ENCODE peak calls at places on chromosomes 5 and 9, in five cellular contexts. One of them, this sample, is unnamed.

GRCh38 chr9:89606049-89606481 is 1.3 kb downstream of the GADD45G start:
- DNase-seq in skeletal muscle cell: no peak
- DNase-seq in tibial artery: peak; percentile 84
- DNase-seq in choroid plexus epithelial cell: peak; percentile 74
- DNase-seq in iPS DF 6.9: no peak
- DNase-seq in this sample: peak; percentile 93

GRCh38 chr5:93381057-93381456 is 200.0 kb downstream of the NR2F1-AS1 start:
- DNase-seq in choroid plexus epithelial cell: peak; percentile 50
- DNase-seq in tibial artery: no peak
- DNase-seq in skeletal muscle cell: peak; percentile 7
- DNase-seq in iPS DF 6.9: no peak
- DNase-seq in this sample: peak; percentile 37

GRCh38 chr9:34375901-34376595 is 650 bp downstream of the MYORG start:
- DNase-seq in skeletal muscle cell: no peak
- DNase-seq in choroid plexus epithelial cell: peak; percentile 12
- DNase-seq in tibial artery: peak; percentile 35
- DNase-seq in iPS DF 6.9: peak; percentile 25
- DNase-seq in this sample: peak; percentile 22

GRCh38 chr9:110996436-110997224 is 41.6 kb downstream of the LPAR1 start:
- DNase-seq in tibial artery: peak; percentile 72
- DNase-seq in choroid plexus epithelial cell: peak; percentile 94
- DNase-seq in iPS DF 6.9: no peak
- DNase-seq in skeletal muscle cell: peak; percentile 75
- DNase-seq in this sample: peak; percentile 77

GRCh38 chr9:90659626-90660364 is 17.2 kb upstream of the DIRAS2 start:
- DNase-seq in tibial artery: no peak
- DNase-seq in skeletal muscle cell: peak; percentile 54
- DNase-seq in choroid plexus epithelial cell: peak; percentile 49
- DNase-seq in iPS DF 6.9: no peak
- DNase-seq in this sample: peak; percentile 36

GRCh38 chr5:58497956-58498942 is 7.0 kb downstream of the GAPT start:
- DNase-seq in tibial artery: peak; percentile 24
- DNase-seq in iPS DF 6.9: no peak
- DNase-seq in skeletal muscle cell: peak; percentile 5
- DNase-seq in choroid plexus epithelial cell: peak; percentile 64
- DNase-seq in this sample: peak; percentile 47

GRCh38 chr5:151467576-151467975 is 20.2 kb downstream of the SLC36A1 start:
- DNase-seq in tibial artery: no peak
- DNase-seq in choroid plexus epithelial cell: no peak
- DNase-seq in iPS DF 6.9: no peak
- DNase-seq in skeletal muscle cell: no peak
- DNase-seq in this sample: no peak

GRCh38 chr9:114163517-114163924 is 8.2 kb downstream of the COL27A1 start:
- DNase-seq in choroid plexus epithelial cell: peak; percentile 64
- DNase-seq in skeletal muscle cell: no peak
- DNase-seq in iPS DF 6.9: no peak
- DNase-seq in tibial artery: peak; percentile 56
- DNase-seq in this sample: peak; percentile 72

GRCh38 chr9:109320338-109320733 is 523 bp downstream of the EPB41L4B start:
- DNase-seq in iPS DF 6.9: no peak
- DNase-seq in tibial artery: no peak
- DNase-seq in skeletal muscle cell: no peak
- DNase-seq in choroid plexus epithelial cell: no peak
- DNase-seq in this sample: peak; percentile 54

GRCh38 chr9:4678679-4679267 is 596 bp upstream of the CDC37L1 start:
- DNase-seq in choroid plexus epithelial cell: peak; percentile 57
- DNase-seq in tibial artery: no peak
- DNase-seq in iPS DF 6.9: no peak
- DNase-seq in skeletal muscle cell: no peak
- DNase-seq in this sample: peak; percentile 59

GRCh38 chr5:135737701-135738563 is 96.5 kb upstream of the SLC25A48 start:
- DNase-seq in tibial artery: no peak
- DNase-seq in skeletal muscle cell: no peak
- DNase-seq in choroid plexus epithelial cell: no peak
- DNase-seq in iPS DF 6.9: no peak
- DNase-seq in this sample: no peak

GRCh38 chr9:132670359-132670815 is at the start of gene GTF3C4:
- DNase-seq in skeletal muscle cell: no peak
- DNase-seq in iPS DF 6.9: no peak
- DNase-seq in choroid plexus epithelial cell: peak; percentile 79
- DNase-seq in tibial artery: peak; percentile 85
- DNase-seq in this sample: peak; percentile 90

GRCh38 chr5:90201923-90202322 is 207.6 kb downstream of the CETN3 start:
- DNase-seq in tibial artery: no peak
- DNase-seq in choroid plexus epithelial cell: peak; percentile 92
- DNase-seq in iPS DF 6.9: no peak
- DNase-seq in skeletal muscle cell: peak; percentile 8
- DNase-seq in this sample: peak; percentile 20

GRCh38 chr9:2019723-2020122 is 4.6 kb downstream of the SMARCA2 start:
- DNase-seq in skeletal muscle cell: no peak
- DNase-seq in tibial artery: no peak
- DNase-seq in choroid plexus epithelial cell: no peak
- DNase-seq in iPS DF 6.9: no peak
- DNase-seq in this sample: no peak

GRCh38 chr5:97019435-97020117 is 83.7 kb downstream of the LNPEP start:
- DNase-seq in iPS DF 6.9: no peak
- DNase-seq in tibial artery: no peak
- DNase-seq in skeletal muscle cell: no peak
- DNase-seq in choroid plexus epithelial cell: peak; percentile 62
- DNase-seq in this sample: peak; percentile 28

GRCh38 chr5:149265559-149265958 is 6.1 kb upstream of the AFAP1L1 start:
- DNase-seq in choroid plexus epithelial cell: peak; percentile 78
- DNase-seq in iPS DF 6.9: no peak
- DNase-seq in tibial artery: no peak
- DNase-seq in skeletal muscle cell: no peak
- DNase-seq in this sample: peak; percentile 86

GRCh38 chr5:59125961-59126360 is 543.1 kb downstream of the RAB3C start:
- DNase-seq in iPS DF 6.9: no peak
- DNase-seq in skeletal muscle cell: no peak
- DNase-seq in tibial artery: no peak
- DNase-seq in choroid plexus epithelial cell: peak; percentile 26
- DNase-seq in this sample: peak; percentile 20

GRCh38 chr5:35136386-35136785 is 88.6 kb upstream of the AGXT2 start:
- DNase-seq in tibial artery: no peak
- DNase-seq in choroid plexus epithelial cell: peak; percentile 79
- DNase-seq in skeletal muscle cell: peak; percentile 89
- DNase-seq in iPS DF 6.9: no peak
- DNase-seq in this sample: peak; percentile 100

GRCh38 chr9:72460342-72461312 is 60.8 kb upstream of the TMC1 start:
- DNase-seq in iPS DF 6.9: no peak
- DNase-seq in tibial artery: no peak
- DNase-seq in skeletal muscle cell: no peak
- DNase-seq in choroid plexus epithelial cell: no peak
- DNase-seq in this sample: no peak

GRCh38 chr9:76370656-76371055 is 23.6 kb downstream of the RFK start:
- DNase-seq in skeletal muscle cell: no peak
- DNase-seq in tibial artery: no peak
- DNase-seq in iPS DF 6.9: no peak
- DNase-seq in choroid plexus epithelial cell: no peak
- DNase-seq in this sample: no peak

GRCh38 chr5:156477196-156477595 is 150.2 kb downstream of the SGCD start:
- DNase-seq in choroid plexus epithelial cell: peak; percentile 30
- DNase-seq in skeletal muscle cell: no peak
- DNase-seq in tibial artery: no peak
- DNase-seq in iPS DF 6.9: no peak
- DNase-seq in this sample: peak; percentile 46

GRCh38 chr9:127976498-127976897 is 4.3 kb downstream of the EEIG1 start:
- DNase-seq in iPS DF 6.9: no peak
- DNase-seq in skeletal muscle cell: no peak
- DNase-seq in choroid plexus epithelial cell: no peak
- DNase-seq in tibial artery: no peak
- DNase-seq in this sample: no peak
- H3K4me3 ChIP-seq in iPS DF 6.9: no peak overlapping the region
- H3K4me3 ChIP-seq in skeletal muscle cell: no peak overlapping the region
- H3K4me3 ChIP-seq in choroid plexus epithelial cell: no peak overlapping the region
- H3K4me3 ChIP-seq in tibial artery: no peak overlapping the region
- H3K4me3 ChIP-seq in this sample: no peak overlapping the region

DNA sequence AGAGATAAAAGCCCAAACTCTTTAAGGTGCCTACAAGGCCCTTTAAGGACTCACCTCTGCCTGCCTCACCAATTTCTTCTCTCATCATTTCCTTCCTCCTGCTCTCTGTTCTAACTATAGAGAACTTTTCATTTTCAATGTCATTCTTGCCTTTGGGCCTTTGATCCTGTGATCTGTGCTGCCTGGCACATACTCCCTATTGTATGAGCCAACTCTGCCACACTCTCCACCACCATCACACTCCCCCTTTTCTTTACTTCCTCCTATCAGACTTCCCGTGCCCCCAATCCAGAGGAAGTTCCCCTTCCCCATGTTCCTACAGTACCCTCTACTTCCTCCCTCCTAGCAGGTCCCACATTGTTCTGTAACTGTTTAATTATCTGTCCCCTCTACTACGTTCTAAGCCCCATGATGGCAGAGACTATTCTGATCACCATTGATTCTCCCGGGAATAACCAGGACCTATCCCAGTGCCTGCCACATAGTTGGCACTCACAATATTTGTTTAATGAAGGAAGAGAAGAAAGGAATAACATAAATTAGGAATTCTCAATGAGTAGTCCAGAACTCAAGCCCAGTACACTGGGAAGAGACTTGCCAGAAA is 27.6 kb downstream of the ADAM19 start:
- DNase-seq in tibial artery: no peak
- DNase-seq in skeletal muscle cell: no peak
- DNase-seq in choroid plexus epithelial cell: no peak
- DNase-seq in iPS DF 6.9: no peak
- DNase-seq in this sample: no peak
- H3K4me3 ChIP-seq in tibial artery: no peak overlapping the region
- H3K4me3 ChIP-seq in skeletal muscle cell: no peak overlapping the region
- H3K4me3 ChIP-seq in choroid plexus epithelial cell: no peak overlapping the region
- H3K4me3 ChIP-seq in iPS DF 6.9: no peak overlapping the region
- H3K4me3 ChIP-seq in this sample: peak overlapping the region; percentile 56

GRCh38 chr5:78404682-78405293 is 44.4 kb downstream of the SCAMP1 start:
- DNase-seq in skeletal muscle cell: no peak
- DNase-seq in tibial artery: no peak
- DNase-seq in iPS DF 6.9: no peak
- DNase-seq in choroid plexus epithelial cell: no peak
- DNase-seq in this sample: no peak
- H3K4me3 ChIP-seq in skeletal muscle cell: no peak overlapping the region
- H3K4me3 ChIP-seq in tibial artery: no peak overlapping the region
- H3K4me3 ChIP-seq in iPS DF 6.9: no peak overlapping the region
- H3K4me3 ChIP-seq in choroid plexus epithelial cell: no peak overlapping the region
- H3K4me3 ChIP-seq in this sample: no peak overlapping the region

GRCh38 chr5:54263447-54263846 is 46.9 kb downstream of the ARL15 start:
- DNase-seq in tibial artery: no peak
- DNase-seq in iPS DF 6.9: no peak
- DNase-seq in skeletal muscle cell: no peak
- DNase-seq in choroid plexus epithelial cell: peak; percentile 26
- DNase-seq in this sample: no peak

GRCh38 chr5:54257366-54258118 is 52.8 kb downstream of the ARL15 start:
- DNase-seq in tibial artery: no peak
- DNase-seq in iPS DF 6.9: no peak
- DNase-seq in skeletal muscle cell: no peak
- DNase-seq in choroid plexus epithelial cell: no peak
- DNase-seq in this sample: peak; percentile 15

GRCh38 chr5:54254482-54255198 is 55.7 kb downstream of the ARL15 start:
- DNase-seq in choroid plexus epithelial cell: peak; percentile 68
- DNase-seq in iPS DF 6.9: no peak
- DNase-seq in tibial artery: no peak
- DNase-seq in skeletal muscle cell: no peak
- DNase-seq in this sample: peak; percentile 42

GRCh38 chr5:54261596-54261995 is 48.8 kb downstream of the ARL15 start:
- DNase-seq in iPS DF 6.9: no peak
- DNase-seq in skeletal muscle cell: no peak
- DNase-seq in tibial artery: no peak
- DNase-seq in choroid plexus epithelial cell: no peak
- DNase-seq in this sample: no peak

GRCh38 chr5:54259090-54259489 is 51.3 kb downstream of the ARL15 start:
- DNase-seq in tibial artery: no peak
- DNase-seq in choroid plexus epithelial cell: peak; percentile 21
- DNase-seq in iPS DF 6.9: no peak
- DNase-seq in skeletal muscle cell: peak; percentile 15
- DNase-seq in this sample: peak; percentile 23
- H3K4me3 ChIP-seq in tibial artery: no peak overlapping the region
- H3K4me3 ChIP-seq in choroid plexus epithelial cell: no peak overlapping the region
- H3K4me3 ChIP-seq in iPS DF 6.9: no peak overlapping the region
- H3K4me3 ChIP-seq in skeletal muscle cell: no peak overlapping the region
- H3K4me3 ChIP-seq in this sample: no peak overlapping the region

This sample was measured in GM23248.